ENCODE peak calls at places on chromosomes 16 and 17, in nine cellular contexts. J is uterus; X is Peyer's patch; F is NCI-H1105; P is CD8-positive, alpha-beta T cell; Q is T-helper 17 cell; B is activated naive CD8-positive, alpha-beta T cell treated with anti-CD3 and anti-CD28 coated beads, Interleukin-2, amount 50 U/mL, for 24 hours; E is T follicular helper cell; V is upper lobe of left lung. G is an unnamed sample.

GRCh38 chr17:28755486-28755885 is 11.7 kb downstream of the TRAF4 start:
- DNase-seq in J (no peak), P (no peak), F (no peak), Q (no peak), E (no peak), V (no peak), B (no peak), X (no peak), G (no peak)

GRCh38 chr17:33292981-33293867 is at the start of gene ASIC2:
- DNase-seq in B (peak), Q (no peak), P (no peak), V (peak), X (peak), E (no peak), F (peak), J (no peak), G (no peak)

GRCh38 chr16:80948886-80949502 is 57.7 kb downstream of the CMC2 start:
- DNase-seq in P (peak), B (peak), J (peak), E (no peak), F (no peak), X (peak), Q (peak), V (no peak), G (no peak)

GRCh38 chr16:14564323-14564722 is 65.7 kb downstream of the PARN start:
- DNase-seq in Q (no peak), B (no peak), X (peak), F (no peak), E (no peak), P (no peak), V (no peak), J (no peak), G (no peak)

GRCh38 chr16:86484240-86484639 is 26.1 kb upstream of the FOXF1 start:
- DNase-seq in F (no peak), B (no peak), Q (no peak), E (no peak), X (no peak), J (no peak), V (no peak), P (no peak), G (no peak)

GRCh38 chr17:19996502-19996901 is 12.7 kb upstream of the SPECC1 start:
- DNase-seq in P (no peak), F (no peak), E (no peak), X (no peak), J (no peak), Q (no peak), B (no peak), V (no peak), G (no peak)

GRCh38 chr17:65283704-65284103 is 146.5 kb downstream of the RGS9 start:
- DNase-seq in P (no peak), J (no peak), Q (no peak), X (peak), E (no peak), F (no peak), B (no peak), V (no peak), G (no peak)

GRCh38 chr16:10219742-10220141 is 37.5 kb upstream of the GRIN2A start:
- DNase-seq in X (no peak), Q (no peak), V (no peak), P (no peak), E (no peak), J (no peak), B (no peak), F (no peak), G (no peak)

GRCh38 chr17:40633871-40634270 is 13.7 kb downstream of the SMARCE1 start:
- DNase-seq in Q (no peak), J (no peak), F (no peak), B (no peak), E (no peak), X (no peak), P (no peak), V (no peak), G (no peak)

GRCh38 chr17:80498242-80498919 is 22.0 kb upstream of the NPTX1 start:
- DNase-seq in J (peak), B (no peak), F (no peak), V (peak), Q (no peak), P (no peak), E (no peak), X (no peak), G (no peak)

GRCh38 chr16:48129926-48130325 is 25.9 kb downstream of the ABCC12 start:
- DNase-seq in X (no peak), V (no peak), E (no peak), B (no peak), P (no peak), J (no peak), Q (no peak), F (no peak), G (no peak)

GRCh38 chr17:20908373-20909273 is 134.2 kb downstream of the USP22 start:
- DNase-seq in V (peak), J (peak), Q (peak), X (peak), B (peak), P (peak), F (no peak), E (peak), G (peak)

GRCh38 chr17:82973456-82974135 is 105.8 kb upstream of the METRNL start:
- DNase-seq in P (no peak), X (no peak), F (no peak), Q (no peak), V (no peak), J (no peak), E (no peak), B (no peak), G (no peak)

GRCh38 chr17:41060052-41060604 is at the start of gene KRTAP2-3:
- DNase-seq in B (no peak), J (no peak), E (no peak), Q (no peak), P (no peak), X (no peak), V (no peak), F (no peak), G (no peak)

GRCh38 chr16:86978445-86979030 is 338.7 kb downstream of the C16orf95 start:
- DNase-seq in Q (no peak), B (no peak), P (no peak), F (no peak), J (no peak), V (no peak), X (peak), E (no peak), G (no peak)

GRCh38 chr17:49422714-49423113 is 8.0 kb upstream of the PHB1 start:
- DNase-seq in J (no peak), P (no peak), E (no peak), V (no peak), F (no peak), X (no peak), B (no peak), Q (no peak), G (no peak)

GRCh38 chr17:66087073-66087472 is 104.9 kb downstream of the CEP112 start:
- DNase-seq in X (no peak), Q (no peak), P (no peak), V (no peak), E (no peak), F (no peak), B (no peak), J (no peak), G (no peak)

GRCh38 chr17:65074778-65075250 is 18.3 kb upstream of the GNA13 start:
- DNase-seq in F (no peak), P (no peak), B (no peak), E (no peak), V (peak), J (peak), X (peak), Q (no peak), G (no peak)

GRCh38 chr17:12510535-12510934 is 155.2 kb upstream of the MYOCD start:
- DNase-seq in J (no peak), X (no peak), E (no peak), Q (no peak), V (no peak), B (no peak), F (no peak), P (no peak), G (no peak)

GRCh38 chr16:10225653-10226052 is 43.4 kb upstream of the GRIN2A start:
- DNase-seq in P (no peak), V (no peak), F (no peak), J (no peak), Q (no peak), X (no peak), E (no peak), B (no peak), G (no peak)

GRCh38 chr17:7862692-7863437 is 5.1 kb downstream of the CYB5D1 start:
- DNase-seq in X (peak), P (peak), F (peak), Q (peak), B (peak), J (peak), V (no peak), E (no peak), G (no peak)

GRCh38 chr17:694239-694638 is 20.4 kb downstream of the VPS53 start:
- DNase-seq in B (no peak), E (no peak), X (no peak), V (no peak), Q (no peak), F (no peak), J (no peak), P (no peak), G (no peak)

GRCh38 chr16:81313731-81314602 is 795 bp upstream of the GAN start:
- DNase-seq in F (no peak), J (no peak), X (no peak), B (no peak), V (no peak), Q (no peak), P (no peak), E (no peak), G (no peak)

GRCh38 chr17:61389670-61390478 is 9.8 kb upstream of the TBX2 start:
- DNase-seq in V (peak), F (no peak), Q (peak), X (peak), J (peak), P (peak), B (peak), E (peak), G (no peak)

GRCh38 chr16:87240211-87241134 is 76.7 kb downstream of the C16orf95 start:
- DNase-seq in E (no peak), J (no peak), X (no peak), P (no peak), B (no peak), V (no peak), F (no peak), Q (no peak), G (no peak)

GRCh38 chr16:19583665-19584300 is 28.3 kb downstream of the VPS35L start:
- DNase-seq in J (no peak), P (peak), X (peak), F (no peak), B (peak), E (no peak), V (no peak), Q (no peak), G (peak)

GRCh38 chr17:79262624-79263023 is 188.0 kb downstream of the ENGASE start:
- DNase-seq in V (no peak), Q (no peak), J (no peak), B (no peak), F (no peak), E (no peak), P (no peak), X (no peak), G (no peak)

GRCh38 chr17:48225725-48226567 is 118.4 kb downstream of the SNX11 start:
- DNase-seq in Q (no peak), B (no peak), V (no peak), P (no peak), F (no peak), E (no peak), X (no peak), J (no peak), G (no peak)

GRCh38 chr17:59399914-59400313 is 68.5 kb downstream of the YPEL2 start:
- DNase-seq in E (no peak), B (no peak), P (no peak), X (no peak), F (no peak), J (no peak), V (no peak), Q (no peak), G (no peak)

GRCh38 chr17:43332211-43332610 is 66.6 kb upstream of the ARL4D start:
- DNase-seq in P (no peak), E (no peak), X (no peak), F (no peak), J (no peak), V (no peak), B (no peak), Q (no peak), G (no peak)

GRCh38 chr17:72588961-72589360 is 468.1 kb downstream of the SOX9 start:
- DNase-seq in Q (no peak), P (peak), E (no peak), V (no peak), X (peak), F (peak), J (no peak), B (no peak), G (no peak)

GRCh38 chr16:1907226-1907849 is 10.9 kb downstream of the HS3ST6 start:
- DNase-seq in F (no peak), Q (no peak), V (no peak), P (no peak), J (no peak), X (no peak), E (no peak), B (no peak), G (no peak)

GRCh38 chr17:13587487-13588338 is 14.0 kb downstream of the HS3ST3A1 start:
- DNase-seq in J (no peak), V (no peak), B (no peak), F (no peak), P (no peak), Q (no peak), E (no peak), X (no peak), G (no peak)

GRCh38 chr16:66152841-66153525 is 213.5 kb upstream of the CDH5 start:
- DNase-seq in E (no peak), V (no peak), F (no peak), P (no peak), Q (no peak), X (no peak), B (no peak), J (no peak), G (no peak)

GRCh38 chr17:76458580-76459490 is 5.9 kb upstream of the UBE2O start:
- DNase-seq in Q (no peak), X (peak), F (no peak), B (peak), J (no peak), V (no peak), P (no peak), E (no peak), G (no peak)

GRCh38 chr16:28193530-28194423 is 18.0 kb downstream of the XPO6 start:
- DNase-seq in V (no peak), E (no peak), B (peak), F (no peak), P (no peak), J (no peak), X (peak), Q (no peak), G (peak)

GRCh38 chr16:68387301-68387700 is 61.0 kb downstream of the SMPD3 start:
- DNase-seq in B (no peak), F (no peak), Q (no peak), X (peak), P (no peak), V (peak), E (no peak), J (no peak), G (no peak)

GRCh38 chr16:87570938-87571867 is 31.1 kb upstream of the JPH3 start:
- DNase-seq in X (peak), E (no peak), J (no peak), B (peak), F (no peak), V (no peak), P (no peak), Q (no peak), G (no peak)

GRCh38 chr17:82767041-82767754 is 15.3 kb downstream of the TBCD start:
- DNase-seq in E (no peak), X (peak), P (peak), B (peak), F (no peak), Q (no peak), J (no peak), V (no peak), G (peak)